ENCODE peak calls at places on chromosomes 2 and 18, in five cellular contexts. R is cardiac muscle cell, J is PC-3, F is left lung, Q is suprapubic skin. E is an unnamed sample.

GRCh38 chr2:239311132-239312040 is 89.4 kb downstream of the HDAC4 start:
- DNase-seq in R (peak; percentile 45), J (no peak), F (no peak), Q (peak; percentile 73), E (peak; percentile 49)

GRCh38 chr2:216635171-216635570 is 2.0 kb downstream of the IGFBP2 start:
- DNase-seq in R (no peak), J (no peak), F (no peak), Q (no peak), E (no peak)

GRCh38 chr2:149894760-149895159 is 307.2 kb upstream of the MMADHC start:
- DNase-seq in R (no peak), J (no peak), F (no peak), Q (no peak), E (no peak)

GRCh38 chr2:7498927-7499489 is 581.8 kb downstream of the RNF144A start:
- DNase-seq in R (no peak), J (no peak), F (no peak), Q (no peak), E (no peak)

GRCh38 chr2:241569831-241570281 is 11.3 kb downstream of the BOK start:
- DNase-seq in R (no peak), J (no peak), F (peak; percentile 21), Q (peak; percentile 40), E (no peak)

GRCh38 chr2:29079887-29080286 is 5.6 kb upstream of the PCARE start:
- DNase-seq in R (no peak), J (no peak), F (no peak), Q (no peak), E (no peak)

GRCh38 chr2:121211251-121211650 is 73.8 kb downstream of the TFCP2L1 start:
- DNase-seq in R (no peak), J (no peak), F (peak; percentile 58), Q (no peak), E (no peak)

GRCh38 chr18:27298215-27298804 is 113.2 kb upstream of the CHST9 start:
- DNase-seq in R (peak; percentile 42), J (peak; percentile 25), F (no peak), Q (no peak), E (no peak)

GRCh38 chr2:9692392-9693137 is 61.8 kb upstream of the YWHAQ start:
- DNase-seq in R (no peak), J (no peak), F (no peak), Q (no peak), E (no peak)

GRCh38 chr2:227906991-227907390 is 35.6 kb downstream of the DAW1 start:
- DNase-seq in R (no peak), J (no peak), F (no peak), Q (no peak), E (no peak)

GRCh38 chr2:168490916-168491605 is 35.0 kb downstream of the CERS6 start:
- DNase-seq in R (no peak), J (no peak), F (no peak), Q (no peak), E (no peak)

GRCh38 chr2:179440642-179441251 is 176.1 kb upstream of the SESTD1 start:
- DNase-seq in R (no peak), J (peak; percentile 76), F (no peak), Q (no peak), E (no peak)

GRCh38 chr2:236712304-236712703 is 142.7 kb downstream of the ACKR3 start:
- DNase-seq in R (no peak), J (peak; percentile 49), F (no peak), Q (no peak), E (no peak)

GRCh38 chr18:47772374-47773248 is 157.8 kb downstream of the SMAD2 start:
- DNase-seq in R (peak; percentile 66), J (peak; percentile 57), F (peak; percentile 75), Q (no peak), E (no peak)

GRCh38 chr18:61992923-61993322 is 100.1 kb upstream of the RNF152 start:
- DNase-seq in R (no peak), J (peak; percentile 60), F (no peak), Q (no peak), E (no peak)

GRCh38 chr18:31056296-31056695 is 13.8 kb upstream of the DSC3 start:
- DNase-seq in R (no peak), J (no peak), F (no peak), Q (no peak), E (no peak)

GRCh38 chr2:20225294-20226151 is 593 bp upstream of the SDC1 start:
- DNase-seq in R (peak; percentile 76), J (peak; percentile 78), F (peak; percentile 72), Q (peak; percentile 79), E (peak; percentile 67)

GRCh38 chr2:48249631-48250473 is 280.1 kb upstream of the STON1 start:
- DNase-seq in R (no peak), J (no peak), F (no peak), Q (no peak), E (no peak)

GRCh38 chr18:2510416-2510815 is 60.9 kb downstream of the METTL4 start:
- DNase-seq in R (no peak), J (no peak), F (no peak), Q (no peak), E (no peak)

GRCh38 chr2:218005486-218005885 is 2.7 kb upstream of the TNS1 start:
- DNase-seq in R (no peak), J (no peak), F (no peak), Q (no peak), E (no peak)

GRCh38 chr2:178263159-178263860 is 69.0 kb downstream of the OSBPL6 start:
- DNase-seq in R (no peak), J (no peak), F (no peak), Q (no peak), E (no peak)

GRCh38 chr18:43533371-43533770 is 256.1 kb upstream of the SYT4 start:
- DNase-seq in R (no peak), J (peak; percentile 6), F (no peak), Q (no peak), E (no peak)

GRCh38 chr2:68774569-68775271 is 40.1 kb downstream of the ARHGAP25 start:
- DNase-seq in R (no peak), J (no peak), F (peak; percentile 76), Q (no peak), E (peak; percentile 75)

GRCh38 chr2:97645700-97646629 is at the start of gene COX5B:
- DNase-seq in R (peak; percentile 100), J (peak; percentile 98), F (peak; percentile 99), Q (peak; percentile 99), E (peak; percentile 99)

GRCh38 chr2:95344208-95344570 is 47.0 kb downstream of the KCNIP3 start:
- DNase-seq in R (no peak), J (no peak), F (peak; percentile 12), Q (no peak), E (no peak)

GRCh38 chr2:105373344-105373781 is 25.5 kb downstream of the FHL2 start:
- DNase-seq in R (no peak), J (no peak), F (no peak), Q (no peak), E (peak; percentile 70)

DNA sequence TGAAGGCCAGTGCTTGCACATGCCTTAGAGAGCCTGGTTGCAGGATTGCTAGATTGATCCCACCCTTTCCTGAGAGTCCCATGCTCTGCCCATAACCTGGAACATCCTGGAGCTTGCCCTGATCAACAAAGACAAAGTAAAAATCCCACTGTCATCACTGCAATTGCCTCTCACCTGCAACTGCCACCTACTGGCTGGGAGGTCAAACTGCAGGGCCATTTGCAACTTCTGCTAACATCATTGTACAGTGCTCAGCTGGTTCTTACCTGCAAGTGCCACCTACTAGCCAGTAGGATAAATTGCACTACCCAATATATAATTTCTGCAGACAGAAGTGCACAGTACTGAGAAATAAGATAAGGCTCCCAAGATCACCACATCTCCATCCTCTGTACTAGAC is 947.5 kb downstream of the CPS1 start:
- DNase-seq in R (no peak), J (no peak), F (no peak), Q (no peak), E (no peak)
- TF ChIP-seq CTCF in R (no peak), J (peak; percentile 60), F (no peak), Q (no peak), E (no peak)

DNA sequence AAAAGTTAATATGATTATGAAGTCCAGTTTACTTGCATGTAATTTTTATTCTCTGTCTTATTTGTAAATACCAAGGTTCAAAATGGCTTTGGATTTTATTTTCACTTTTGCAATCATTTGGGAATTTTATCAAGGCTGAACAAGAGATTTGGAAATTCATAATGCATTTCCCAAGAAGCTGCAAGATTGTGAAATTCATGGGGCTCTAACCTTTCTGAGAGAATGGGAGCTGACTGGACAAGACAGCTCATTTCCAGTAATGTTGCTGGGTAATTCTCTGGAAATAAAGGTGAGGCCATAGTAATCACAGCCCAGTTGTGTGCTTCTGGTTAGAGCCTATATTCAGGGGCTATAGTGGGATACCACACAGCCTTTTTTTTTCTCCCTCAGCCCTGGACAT is 21.5 kb upstream of the NABP1 start:
- DNase-seq in R (no peak), J (peak; percentile 15), F (no peak), Q (no peak), E (no peak)
- TF ChIP-seq CTCF in R (no peak), J (no peak), F (no peak), Q (no peak), E (no peak)

DNA sequence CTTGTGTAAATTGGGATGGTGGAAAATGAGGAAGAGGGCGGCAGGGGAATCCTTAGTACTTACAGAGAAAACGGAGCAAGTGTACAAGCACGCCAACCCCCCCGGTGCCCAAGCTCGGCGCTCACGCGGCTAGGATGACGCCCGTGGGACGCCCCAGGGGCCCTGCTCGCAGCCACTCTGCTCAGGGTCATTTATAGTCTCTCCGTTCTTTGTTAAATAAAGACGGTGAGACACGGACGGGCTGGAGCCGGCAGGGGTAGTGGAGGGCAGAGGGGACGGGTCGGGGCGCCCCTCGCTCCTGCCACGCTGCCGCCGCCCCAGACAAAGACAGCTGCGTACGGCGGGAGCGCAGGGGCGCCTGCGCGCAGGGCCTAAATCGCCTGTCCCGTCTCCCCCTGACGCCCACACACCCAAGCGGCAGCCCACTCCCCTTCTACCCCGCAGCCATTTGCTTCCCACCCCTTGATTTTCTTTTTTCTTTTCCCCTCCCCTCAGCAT is 37.8 kb downstream of the PCBP1 start:
- DNase-seq in R (peak; percentile 40), J (peak; percentile 38), F (peak; percentile 77), Q (peak; percentile 87), E (peak; percentile 78)
- TF ChIP-seq CTCF in R (no peak), J (no peak), F (no peak), Q (no peak), E (no peak)

GRCh38 chr18:9659499-9660387 is 45.4 kb upstream of the PPP4R1 start:
- DNase-seq in R (no peak), J (no peak), F (no peak), Q (no peak), E (no peak)

GRCh38 chr18:9663377-9663776 is 44.7 kb upstream of the RAB31 start:
- DNase-seq in R (no peak), J (no peak), F (no peak), Q (no peak), E (no peak)

GRCh38 chr18:9658111-9658641 is 43.8 kb upstream of the PPP4R1 start:
- DNase-seq in R (no peak), J (peak; percentile 98), F (no peak), Q (no peak), E (no peak)

GRCh38 chr18:9665311-9665710 is 42.8 kb upstream of the RAB31 start:
- DNase-seq in R (no peak), J (no peak), F (no peak), Q (no peak), E (no peak)

GRCh38 chr18:9661564-9661963 is 46.5 kb upstream of the RAB31 start:
- DNase-seq in R (no peak), J (peak; percentile 56), F (no peak), Q (no peak), E (no peak)
- TF ChIP-seq CTCF in R (peak; percentile 25), J (peak; percentile 68), F (no peak), Q (no peak), E (no peak)

GRCh38 chr2:109260886-109261700 is 132.1 kb downstream of the SH3RF3 start:
- DNase-seq in R (peak; percentile 20), J (peak; percentile 18), F (no peak), Q (no peak), E (no peak)
- TF ChIP-seq CTCF in R (peak; percentile 46), J (peak; percentile 51), F (no peak), Q (no peak), E (no peak)

GRCh38 chr18:7980136-7980535 is 413.0 kb downstream of the PTPRM start:
- DNase-seq in R (no peak), J (peak; percentile 5), F (no peak), Q (no peak), E (no peak)
- TF ChIP-seq CTCF in R (no peak), J (peak; percentile 48), F (no peak), Q (no peak), E (no peak)

E was measured in ovary.